ENCODE peak calls at places on chromosome X, in six cellular contexts. U is type B pancreatic cell, L is neural crest cell, P is kidney epithelial cell, K is HFF-Myc, D is Panc1. W is an unnamed sample.

GRCh38 chrX:67543818-67544217 is at the start of gene AR:
- DNase-seq in U (peak), L (peak), P (no peak), K (no peak), D (no peak), W (peak)

GRCh38 chrX:53990201-53990600 is 54.1 kb downstream of the PHF8 start:
- DNase-seq in U (no peak), L (no peak), P (no peak), K (no peak), D (no peak), W (no peak)

GRCh38 chrX:9110808-9111207 is 76.9 kb upstream of the FAM9B start:
- DNase-seq in U (no peak), L (no peak), P (no peak), K (no peak), D (no peak), W (no peak)

GRCh38 chrX:138756234-138756633 is 44.7 kb upstream of the FGF13 start:
- DNase-seq in U (peak), L (peak), P (peak), K (no peak), D (no peak), W (no peak)

GRCh38 chrX:134183665-134184064 is 53.3 kb upstream of the CCDC160 start:
- DNase-seq in U (no peak), L (no peak), P (no peak), K (no peak), D (no peak), W (no peak)

GRCh38 chrX:120769576-120770341 is 105.9 kb downstream of the CT47B1 start:
- DNase-seq in U (no peak), L (no peak), P (peak), K (no peak), D (peak), W (no peak)

GRCh38 chrX:47283015-47283771 is 50.4 kb downstream of the USP11 start:
- DNase-seq in U (no peak), L (peak), P (no peak), K (peak), D (no peak), W (no peak)

GRCh38 chrX:44071847-44072545 is 98.8 kb upstream of the NDP start:
- DNase-seq in U (no peak), L (no peak), P (peak), K (no peak), D (no peak), W (no peak)

GRCh38 chrX:112857478-112857878 is 16.8 kb upstream of the AMOT start:
- DNase-seq in U (no peak), L (no peak), P (no peak), K (no peak), D (no peak), W (no peak)

GRCh38 chrX:22234380-22234779 is 38.3 kb upstream of the CBLL2 start:
- DNase-seq in U (no peak), L (no peak), P (no peak), K (no peak), D (no peak), W (no peak)

GRCh38 chrX:22237479-22237878 is 35.2 kb upstream of the CBLL2 start:
- DNase-seq in U (no peak), L (no peak), P (no peak), K (no peak), D (no peak), W (no peak)
- TF ChIP-seq CTCF in U (no peak), L (no peak), P (no peak), K (no peak), D (no peak), W (no peak)

DNA sequence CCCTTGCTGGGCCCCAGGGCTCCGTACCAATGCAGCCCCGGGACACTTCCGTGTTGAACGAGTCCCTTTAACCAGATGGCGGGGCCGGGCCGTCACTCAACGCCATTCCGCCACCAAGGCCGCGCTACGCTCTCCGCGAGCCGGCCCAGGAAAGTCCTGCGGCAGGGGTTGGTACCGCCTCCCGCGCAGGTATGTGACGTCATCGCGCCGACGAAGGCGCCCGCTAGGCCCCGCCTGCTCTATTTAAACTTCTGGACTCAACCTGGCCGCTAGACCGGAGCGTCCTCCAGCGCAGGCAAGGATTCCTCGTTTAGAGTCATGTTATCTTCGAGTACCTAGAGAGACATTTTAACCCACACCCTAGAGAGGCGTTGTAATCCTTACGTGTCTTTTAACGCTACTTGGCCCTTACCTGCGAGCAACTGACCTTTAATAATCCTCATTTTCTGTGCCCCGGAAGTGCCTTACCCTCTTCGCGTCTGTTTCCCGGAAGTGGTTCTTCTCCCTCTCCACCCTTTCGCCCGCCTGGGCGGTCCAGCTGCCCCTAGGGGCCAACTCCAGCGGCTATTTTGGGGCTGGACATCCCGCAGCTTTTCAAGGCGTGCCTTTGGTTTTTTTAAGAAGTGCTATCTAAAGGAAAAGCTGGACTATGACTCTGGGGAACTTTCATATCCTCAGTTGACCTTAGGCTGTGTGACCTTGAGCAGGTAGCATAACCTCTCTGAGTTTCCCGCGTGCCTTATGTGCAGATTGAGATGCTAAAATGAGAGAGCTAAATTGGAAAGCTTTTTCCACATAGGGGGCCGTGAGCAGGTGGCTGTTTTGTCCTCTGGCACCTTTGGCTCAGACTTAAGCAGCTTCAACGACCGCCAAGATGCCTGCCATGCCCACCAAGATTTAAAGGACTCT is at the start of gene PNPLA4:
- DNase-seq in U (peak), L (peak), P (peak), K (peak), D (no peak), W (peak)
- TF ChIP-seq CTCF in U (peak), L (peak), P (no peak), K (peak), D (no peak), W (no peak)

DNA sequence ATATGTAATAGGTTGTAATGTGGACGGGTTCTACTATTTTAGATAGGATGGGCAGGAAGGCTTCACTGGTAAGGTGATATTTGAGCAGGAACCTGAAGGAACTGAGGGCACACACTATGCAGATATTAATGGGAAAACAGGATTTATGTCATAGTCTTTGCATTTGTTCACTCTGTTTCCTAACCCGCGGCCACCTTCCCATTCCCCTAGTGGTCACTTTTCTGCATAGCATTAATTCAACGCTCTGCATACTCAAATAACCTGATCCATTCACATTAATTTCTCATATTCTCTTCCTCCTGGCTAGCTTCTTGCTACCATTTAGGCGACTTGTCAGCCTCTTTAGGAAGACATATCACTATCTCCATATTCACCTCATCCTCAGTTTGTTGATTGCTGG is 61.5 kb downstream of the GSPT2 start:
- DNase-seq in U (no peak), L (no peak), P (no peak), K (no peak), D (no peak), W (no peak)
- TF ChIP-seq CTCF in U (peak), L (peak), P (no peak), K (peak), D (peak), W (peak)

DNA sequence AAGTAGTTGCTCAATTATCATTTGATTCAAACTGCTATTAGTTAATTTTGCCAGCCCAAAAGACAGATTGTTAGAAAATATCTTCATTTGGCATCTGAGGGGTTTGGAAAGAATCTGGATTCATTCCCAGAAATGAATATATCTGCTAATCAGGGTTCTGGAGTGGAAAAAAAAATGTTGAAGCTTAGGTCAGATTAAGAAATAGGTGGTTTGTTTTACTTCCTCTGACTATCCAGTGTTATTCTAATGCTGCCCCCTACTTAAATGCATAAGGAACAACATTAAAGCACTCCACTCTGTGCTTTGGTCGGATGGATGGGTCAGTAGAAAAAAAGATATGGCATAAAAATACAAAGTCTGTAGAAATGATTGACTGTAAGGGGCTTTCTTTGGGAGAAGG is 89.0 kb downstream of the LUZP4 start:
- DNase-seq in U (no peak), L (no peak), P (no peak), K (no peak), D (no peak), W (no peak)
- TF ChIP-seq CTCF in U (no peak), L (no peak), P (no peak), K (no peak), D (no peak), W (peak)

GRCh38 chrX:64894454-64895038 is 81.7 kb downstream of the ZC4H2 start:
- DNase-seq in U (no peak), L (peak), P (no peak), K (no peak), D (peak), W (no peak)
- TF ChIP-seq CTCF in U (peak), L (peak), P (peak), K (no peak), D (peak), W (peak)

GRCh38 chrX:101407748-101408529 is at the start of the genes GLA and HNRNPH2:
- DNase-seq in U (peak), L (peak), P (peak), K (peak), D (peak), W (peak)

GRCh38 chrX:101407167-101407747 is 468 bp downstream of the GLA start:
- DNase-seq in U (no peak), L (no peak), P (no peak), K (no peak), D (no peak), W (no peak)

GRCh38 chrX:101409043-101409442 is 1.0 kb downstream of the HNRNPH2 start:
- DNase-seq in U (no peak), L (no peak), P (no peak), K (no peak), D (no peak), W (no peak)

GRCh38 chrX:101410461-101410860 is 2.4 kb downstream of the HNRNPH2 start:
- DNase-seq in U (no peak), L (no peak), P (no peak), K (no peak), D (no peak), W (no peak)

GRCh38 chrX:101408530-101408836 is 461 bp downstream of the HNRNPH2 start:
- DNase-seq in U (no peak), L (no peak), P (no peak), K (no peak), D (no peak), W (no peak)
- TF ChIP-seq CTCF in U (peak), L (no peak), P (no peak), K (no peak), D (no peak), W (peak)

GRCh38 chrX:103488332-103488731 is 31.0 kb downstream of the RAB40A start:
- DNase-seq in U (no peak), L (no peak), P (no peak), K (no peak), D (no peak), W (no peak)
- TF ChIP-seq CTCF in U (peak), L (peak), P (peak), K (peak), D (peak), W (peak)

GRCh38 chrX:49177338-49177833 is 5.7 kb downstream of the PLP2 start:
- DNase-seq in U (no peak), L (no peak), P (no peak), K (no peak), D (no peak), W (no peak)
- TF ChIP-seq CTCF in U (no peak), L (no peak), P (no peak), K (no peak), D (peak), W (no peak)

DNA sequence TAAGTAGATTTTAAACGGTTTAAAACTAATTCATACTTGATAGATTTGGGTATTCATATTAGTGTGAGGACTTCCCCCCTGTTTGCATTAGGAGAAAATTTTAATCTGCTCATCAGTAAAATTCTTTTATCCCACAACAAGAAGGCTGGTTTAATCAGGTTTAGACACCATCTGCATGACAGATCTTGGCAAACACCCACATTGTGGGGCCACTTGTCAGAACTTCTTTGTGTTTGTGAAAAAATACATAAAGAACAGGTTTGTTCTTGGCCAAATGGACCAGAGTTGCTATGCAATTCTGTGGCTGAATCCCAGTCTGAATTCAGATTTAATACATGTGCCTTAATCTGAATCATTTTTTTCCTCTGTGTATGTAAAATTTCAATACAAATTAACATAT is 121.1 kb downstream of the REPS2 start:
- DNase-seq in U (no peak), L (no peak), P (no peak), K (no peak), D (no peak), W (no peak)
- TF ChIP-seq CTCF in U (no peak), L (no peak), P (no peak), K (no peak), D (no peak), W (no peak)